ENCODE peak calls at places on chromosome 2, in ten cellular contexts. J is SK-N-SH; E is thoracic aorta; H is right lobe of liver; A is heart left ventricle; P is left ventricle myocardium inferior; X is esophagus squamous epithelium; D is neural progenitor cell; V is A549; S is CD8-positive, alpha-beta T cell. M is an unnamed sample.

GRCh38 chr2:169664978-169665930 is 29.0 kb downstream of the CFAP210 start:
- DNase-seq in J (no peak), E (no peak), H (no peak), A (no peak), P (no peak), X (no peak), D (no peak), V (no peak), S (no peak), M (no peak)

GRCh38 chr2:20599001-20599600 is 51.8 kb downstream of the HS1BP3 start:
- DNase-seq in J (peak; percentile 69), E (no peak), H (peak; percentile 91), A (peak; percentile 74), P (peak; percentile 82), X (no peak), D (no peak), V (no peak), S (no peak), M (no peak)

GRCh38 chr2:128562471-128563347 is 244.0 kb upstream of the HS6ST1 start:
- DNase-seq in J (no peak), E (peak; percentile 8), H (no peak), A (no peak), P (no peak), X (no peak), D (no peak), V (no peak), S (no peak), M (no peak)

GRCh38 chr2:62569907-62570793 is 64.2 kb upstream of the TMEM17 start:
- DNase-seq in J (no peak), E (no peak), H (peak; percentile 65), A (no peak), P (no peak), X (no peak), D (peak; percentile 24), V (peak; percentile 99), S (no peak), M (no peak)

GRCh38 chr2:89842180-89842908 is 1150.9 kb downstream of the RPIA start:
- DNase-seq in J (no peak), E (no peak), H (no peak), A (no peak), P (no peak), X (no peak), D (no peak), V (no peak), S (no peak), M (no peak)

GRCh38 chr2:48439102-48439501 is 90.9 kb upstream of the STON1 start:
- DNase-seq in J (no peak), E (no peak), H (no peak), A (no peak), P (no peak), X (no peak), D (no peak), V (no peak), S (no peak), M (no peak)

GRCh38 chr2:173488861-173489260 is 134.2 kb downstream of the CDCA7 start:
- DNase-seq in J (no peak), E (no peak), H (no peak), A (no peak), P (no peak), X (no peak), D (no peak), V (no peak), S (no peak), M (no peak)

GRCh38 chr2:69298261-69298660 is 88.8 kb downstream of the GFPT1 start:
- DNase-seq in J (no peak), E (no peak), H (no peak), A (no peak), P (no peak), X (no peak), D (no peak), V (peak; percentile 64), S (no peak), M (no peak)

GRCh38 chr2:9308186-9308955 is 101.8 kb downstream of the ASAP2 start:
- DNase-seq in J (no peak), E (no peak), H (no peak), A (no peak), P (no peak), X (no peak), D (no peak), V (no peak), S (no peak), M (no peak)

GRCh38 chr2:26559044-26559405 is 81.1 kb upstream of the OTOF start:
- DNase-seq in J (no peak), E (no peak), H (peak; percentile 2), A (no peak), P (no peak), X (no peak), D (no peak), V (no peak), S (no peak), M (no peak)

GRCh38 chr2:229169751-229170150 is 101.3 kb downstream of the PID1 start:
- DNase-seq in J (no peak), E (no peak), H (no peak), A (no peak), P (no peak), X (no peak), D (no peak), V (no peak), S (no peak), M (peak; percentile 20)

GRCh38 chr2:125696573-125696972 is 959.4 kb upstream of the GYPC start:
- DNase-seq in J (no peak), E (no peak), H (no peak), A (no peak), P (no peak), X (no peak), D (no peak), V (peak; percentile 50), S (no peak), M (no peak)

GRCh38 chr2:3059111-3059990 is 318.3 kb downstream of the EIPR1 start:
- DNase-seq in J (no peak), E (no peak), H (no peak), A (no peak), P (no peak), X (no peak), D (no peak), V (no peak), S (no peak), M (no peak)

DNA sequence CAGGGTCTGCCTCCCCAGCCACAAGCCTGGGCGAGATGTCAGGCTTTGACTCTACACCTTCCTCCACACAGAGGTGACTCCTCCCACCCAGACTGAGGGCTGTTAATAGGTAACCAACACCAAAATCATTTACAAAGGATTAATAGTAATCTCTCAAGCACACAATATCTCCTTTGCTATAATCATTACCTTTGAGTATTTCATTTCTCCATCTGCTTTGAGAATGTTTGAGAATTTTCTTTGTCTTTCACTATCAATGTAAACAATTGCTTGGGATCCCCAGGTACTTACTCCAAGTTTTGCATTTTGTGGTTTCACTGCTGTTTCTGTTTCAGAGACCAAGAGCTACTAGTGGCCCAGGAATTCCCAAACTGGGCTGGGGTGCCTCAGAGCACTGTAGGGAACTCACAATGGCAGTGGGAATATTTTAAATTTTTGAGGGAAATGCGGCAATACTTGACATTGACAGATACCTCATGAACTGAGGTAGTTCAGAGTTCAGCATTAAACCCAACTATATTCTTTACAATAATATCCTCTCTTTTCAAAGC is 166.4 kb upstream of the MGAT5 start:
- DNase-seq in J (no peak), E (no peak), H (no peak), A (no peak), P (no peak), X (no peak), D (no peak), V (no peak), S (no peak), M (no peak)
- H3K4me1 ChIP-seq in J (peaks cover 7% of the 10 kb centered on the region), E (no peaks in the 10 kb centered on the region), H (no peaks in the 10 kb centered on the region), A (no peaks in the 10 kb centered on the region), P (peaks cover 7% of the 10 kb centered on the region), X (no peaks in the 10 kb centered on the region), D (peaks cover 18% of the 10 kb centered on the region), V (peaks cover under 1% of the 10 kb centered on the region), S (no peaks in the 10 kb centered on the region), M (no peaks in the 10 kb centered on the region)

DNA sequence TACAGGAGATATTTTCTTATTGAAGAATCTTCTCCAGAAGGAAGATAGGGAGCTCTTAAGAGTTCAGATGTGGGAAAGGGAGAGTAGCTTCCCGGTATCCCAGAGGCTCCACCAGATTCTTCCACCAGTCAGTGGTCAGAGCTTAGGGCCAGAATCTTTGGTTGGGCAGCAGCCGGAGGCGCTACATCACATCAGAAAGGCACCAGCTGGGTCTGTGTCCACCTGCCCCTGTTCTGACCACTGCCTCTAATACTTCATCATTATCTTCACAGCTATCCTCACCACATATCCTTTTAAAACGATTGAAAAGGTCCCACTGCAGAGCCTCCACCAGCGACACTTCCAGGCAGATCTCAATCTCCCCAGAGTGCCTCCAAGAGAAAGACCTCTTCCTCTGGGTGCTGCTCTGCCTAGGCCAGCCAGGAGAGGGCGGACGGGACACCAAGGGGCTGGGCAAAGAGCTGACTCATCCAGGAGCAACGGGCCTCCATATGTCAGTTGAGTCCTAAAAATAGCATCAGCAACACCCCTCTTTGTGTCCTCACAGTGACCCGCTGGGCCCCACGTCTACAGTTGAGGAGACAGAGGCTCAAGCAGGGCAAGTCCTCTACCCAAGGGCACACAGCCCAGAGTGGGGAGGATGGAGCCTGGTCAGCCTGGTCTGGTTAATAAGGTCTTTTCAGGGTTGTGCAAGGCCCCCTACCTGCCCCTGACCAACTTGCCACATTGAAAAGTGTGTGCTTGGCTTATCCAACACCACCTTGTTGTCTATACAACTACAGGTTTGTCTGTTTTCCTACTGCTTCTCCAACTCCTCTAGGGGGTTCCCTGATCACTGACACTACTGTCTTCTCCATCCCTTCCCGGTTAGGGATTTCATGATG is 81.2 kb downstream of the ADD2 start:
- DNase-seq in J (peak; percentile 57), E (no peak), H (no peak), A (peak; percentile 27), P (peak; percentile 20), X (no peak), D (peak; percentile 75), V (peak; percentile 86), S (no peak), M (no peak)
- TF ChIP-seq CTCF in J (peak; percentile 53), E (no peak), H (peak; percentile 11), A (peak; percentile 38), P (peak; percentile 37), X (peak; percentile 8), D (peak; percentile 69), V (peak; percentile 58), S (no peak), M (no peak)

DNA sequence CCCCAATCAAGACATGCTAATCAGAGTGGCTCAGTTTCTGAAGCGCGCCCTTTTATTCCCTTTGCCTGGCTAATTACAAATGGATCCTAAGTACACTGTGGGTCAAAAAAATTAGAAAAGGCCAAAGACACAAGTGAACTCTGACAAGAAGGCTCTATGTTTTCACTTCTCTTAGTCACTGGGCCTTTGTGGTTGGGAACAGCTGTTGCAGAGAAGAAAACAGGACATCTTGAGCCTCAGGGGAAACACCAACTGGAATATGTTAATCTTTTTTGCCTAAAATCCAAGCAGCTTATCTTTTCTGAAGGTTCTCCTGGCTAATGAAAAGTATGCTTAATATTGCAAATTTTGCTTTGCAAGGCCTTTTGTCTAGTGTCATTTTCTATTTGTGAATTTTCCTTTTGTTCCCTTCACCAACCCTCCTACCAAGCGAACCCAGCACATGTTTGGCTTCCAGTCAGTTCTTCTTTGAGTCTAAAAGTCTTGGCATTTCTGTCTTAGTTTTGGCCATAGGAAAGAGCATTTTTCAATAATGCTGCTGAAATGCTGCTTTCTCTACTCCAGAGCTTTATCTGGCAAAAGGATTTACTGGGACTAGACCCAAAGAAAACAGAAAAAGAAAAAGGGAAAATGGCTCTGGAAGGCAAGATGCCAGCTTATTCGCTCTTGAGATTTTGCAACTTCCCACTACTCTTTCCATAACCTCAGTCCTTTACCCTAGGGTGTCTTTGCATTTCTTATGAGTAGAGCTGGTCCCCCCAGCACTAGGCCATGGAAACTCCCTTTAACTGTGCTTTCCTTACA is 440.2 kb upstream of the ST6GAL2 start:
- DNase-seq in J (no peak), E (no peak), H (no peak), A (peak; percentile 44), P (no peak), X (no peak), D (no peak), V (no peak), S (no peak), M (peak; percentile 37)
- H3K9me3 ChIP-seq in J (peaks cover 12% of the 10 kb centered on the region), E (no peaks in the 10 kb centered on the region), H (no peaks in the 10 kb centered on the region), A (peaks cover 7% of the 10 kb centered on the region), P (peaks cover 34% of the 10 kb centered on the region), X (no peaks in the 10 kb centered on the region), D (no peaks in the 10 kb centered on the region), V (peaks cover 12% of the 10 kb centered on the region), S (no peaks in the 10 kb centered on the region), M (no peaks in the 10 kb centered on the region)

GRCh38 chr2:7437716-7438648 is 520.8 kb downstream of the RNF144A start:
- DNase-seq in J (no peak), E (no peak), H (no peak), A (no peak), P (no peak), X (no peak), D (no peak), V (no peak), S (no peak), M (no peak)
- H3K4me1 ChIP-seq in J (no peaks in the 10 kb centered on the region), E (no peaks in the 10 kb centered on the region), H (no peaks in the 10 kb centered on the region), A (no peaks in the 10 kb centered on the region), P (no peaks in the 10 kb centered on the region), X (no peaks in the 10 kb centered on the region), D (no peaks in the 10 kb centered on the region), V (no peaks in the 10 kb centered on the region), S (peaks cover 39% of the 10 kb centered on the region), M (no peaks in the 10 kb centered on the region)